ENCODE peak calls at places on chromosomes 5 and 9, in nine cellular contexts. M is progenitor cell of endocrine pancreas; E is WERI-Rb-1; F is AG10803; T is lung; G is heart left ventricle; Y is mesothelial cell of epicardium; X is activated B cell treated with CpG ODN at 0.5 μM for 24 hours; D is CD4-positive, alpha-beta T cell. O is an unnamed sample.

GRCh38 chr9:97875111-97875510 is 22.1 kb downstream of the FOXE1 start:
- DNase-seq in M (no peak), E (no peak), F (no peak), T (peak), G (no peak), Y (no peak), X (no peak), D (no peak), O (no peak)

GRCh38 chr5:20974423-20974822 is 986.4 kb upstream of the CDH18 start:
- DNase-seq in M (no peak), E (no peak), F (no peak), T (no peak), G (no peak), Y (no peak), X (no peak), D (no peak), O (no peak)

GRCh38 chr5:100832252-100833230 is 70.5 kb downstream of the ST8SIA4 start:
- DNase-seq in M (no peak), E (no peak), F (no peak), T (no peak), G (no peak), Y (no peak), X (no peak), D (no peak), O (no peak)

GRCh38 chr5:150616024-150616470 is 24.4 kb upstream of the SYNPO start:
- DNase-seq in M (no peak), E (peak), F (no peak), T (peak), G (peak), Y (no peak), X (no peak), D (no peak), O (no peak)

GRCh38 chr9:129223551-129224208 is 45.6 kb upstream of the IER5L start:
- DNase-seq in M (no peak), E (peak), F (no peak), T (no peak), G (peak), Y (no peak), X (no peak), D (no peak), O (no peak)

GRCh38 chr5:135045488-135045887 is 11.5 kb upstream of the PITX1 start:
- DNase-seq in M (no peak), E (no peak), F (no peak), T (no peak), G (no peak), Y (no peak), X (no peak), D (no peak), O (no peak)

GRCh38 chr5:42242829-42243485 is 180.3 kb upstream of the GHR start:
- DNase-seq in M (no peak), E (no peak), F (no peak), T (no peak), G (no peak), Y (no peak), X (no peak), D (no peak), O (no peak)

GRCh38 chr9:37938121-37938906 is 34.4 kb upstream of the SLC25A51 start:
- DNase-seq in M (no peak), E (peak), F (peak), T (no peak), G (peak), Y (peak), X (no peak), D (no peak), O (no peak)

GRCh38 chr9:92561374-92562329 is 25.9 kb upstream of the ECM2 start:
- DNase-seq in M (no peak), E (no peak), F (peak), T (no peak), G (no peak), Y (no peak), X (no peak), D (no peak), O (no peak)

GRCh38 chr5:38780950-38781349 is 64.9 kb upstream of the OSMR start:
- DNase-seq in M (no peak), E (no peak), F (peak), T (peak), G (peak), Y (no peak), X (no peak), D (no peak), O (no peak)

GRCh38 chr5:35736280-35736679 is 118.6 kb downstream of the SPEF2 start:
- DNase-seq in M (no peak), E (no peak), F (no peak), T (no peak), G (no peak), Y (no peak), X (no peak), D (no peak), O (no peak)

GRCh38 chr9:136326061-136326776 is 1.1 kb upstream of the GPSM1 start:
- DNase-seq in M (no peak), E (no peak), F (peak), T (no peak), G (peak), Y (no peak), X (no peak), D (no peak), O (no peak)

GRCh38 chr5:167451091-167451490 is 840.4 kb upstream of the WWC1 start:
- DNase-seq in M (no peak), E (no peak), F (peak), T (no peak), G (no peak), Y (no peak), X (no peak), D (no peak), O (no peak)

GRCh38 chr5:65290677-65291076 is 191.0 kb downstream of the ADAMTS6 start:
- DNase-seq in M (no peak), E (no peak), F (peak), T (no peak), G (no peak), Y (no peak), X (no peak), D (no peak), O (no peak)

GRCh38 chr5:126544087-126544740 is 50.8 kb downstream of the ALDH7A1 start:
- DNase-seq in M (no peak), E (peak), F (peak), T (no peak), G (no peak), Y (no peak), X (no peak), D (peak), O (no peak)

GRCh38 chr9:79691496-79691895 is 119.7 kb downstream of the TLE4 start:
- DNase-seq in M (no peak), E (no peak), F (no peak), T (no peak), G (no peak), Y (no peak), X (no peak), D (no peak), O (no peak)

GRCh38 chr9:70052768-70053167 is 9.1 kb downstream of the MAMDC2 start:
- DNase-seq in M (no peak), E (no peak), F (no peak), T (no peak), G (no peak), Y (no peak), X (no peak), D (no peak), O (no peak)

GRCh38 chr5:58497956-58498942 is 7.0 kb downstream of the GAPT start:
- DNase-seq in M (peak), E (peak), F (peak), T (no peak), G (no peak), Y (peak), X (no peak), D (no peak), O (no peak)

GRCh38 chr5:31531543-31531887 is 378 bp downstream of the DROSHA start:
- DNase-seq in M (no peak), E (peak), F (peak), T (no peak), G (no peak), Y (peak), X (no peak), D (no peak), O (no peak)

GRCh38 chr5:5699062-5699461 is 276.6 kb downstream of the ICE1 start:
- DNase-seq in M (no peak), E (peak), F (no peak), T (no peak), G (no peak), Y (no peak), X (no peak), D (no peak), O (no peak)

GRCh38 chr9:109013678-109014145 is 413 bp upstream of the CTNNAL1 start:
- DNase-seq in M (no peak), E (no peak), F (peak), T (no peak), G (no peak), Y (no peak), X (no peak), D (no peak), O (no peak)

GRCh38 chr5:66138572-66139116 is 5.5 kb upstream of the SREK1 start:
- DNase-seq in M (no peak), E (no peak), F (no peak), T (no peak), G (no peak), Y (no peak), X (no peak), D (no peak), O (no peak)

DNA sequence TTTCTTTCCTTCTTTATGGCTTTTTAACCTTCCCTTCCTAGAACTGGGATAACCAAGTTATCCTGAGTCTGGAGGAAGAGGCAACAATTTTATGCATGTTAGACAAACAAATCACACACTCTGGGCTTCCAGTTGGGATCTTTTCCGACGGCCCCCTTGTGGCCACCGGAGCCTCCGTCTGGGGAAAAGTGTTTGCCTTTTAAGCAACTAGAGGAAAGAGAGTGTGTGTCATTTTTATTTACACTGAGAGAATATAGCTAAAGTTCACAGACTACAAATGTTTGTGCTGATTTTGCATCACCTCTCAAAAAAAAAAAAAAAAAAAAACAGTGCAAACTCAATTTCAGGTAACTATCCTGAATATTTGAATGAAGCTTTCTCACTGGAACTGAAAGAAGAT is 126.2 kb downstream of the SEMA6A start:
- DNase-seq in M (no peak), E (no peak), F (no peak), T (no peak), G (no peak), Y (no peak), X (no peak), D (no peak), O (no peak)
- TF ChIP-seq CTCF in M (peak), E (peak), F (peak), T (no peak), G (no peak), Y (no peak), X (no peak), D (no peak), O (no peak)

DNA sequence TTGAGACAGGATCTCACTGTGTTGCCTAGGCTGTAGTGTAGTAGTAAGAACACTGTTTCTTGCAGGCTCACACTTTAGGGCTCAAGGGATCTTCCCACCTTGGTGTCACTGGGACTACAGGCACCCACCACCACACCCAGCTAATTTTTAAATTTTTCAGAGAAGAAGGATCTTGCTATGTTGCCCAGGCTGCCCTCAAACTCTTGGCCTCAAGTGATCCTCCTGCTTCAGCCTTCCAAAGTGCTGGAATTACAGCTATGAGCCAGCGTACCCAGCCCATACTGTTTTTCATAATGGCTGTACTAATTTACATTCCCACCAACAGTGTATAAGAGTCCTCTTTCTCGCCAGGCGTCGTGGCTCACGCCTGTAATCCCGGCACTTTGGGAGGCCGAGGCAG is 5.1 kb downstream of the STX17 start:
- DNase-seq in M (no peak), E (no peak), F (no peak), T (no peak), G (no peak), Y (no peak), X (no peak), D (no peak), O (no peak)
- TF ChIP-seq CTCF in M (no peak), E (no peak), F (no peak), T (no peak), G (no peak), Y (no peak), X (no peak), D (no peak), O (no peak)

DNA sequence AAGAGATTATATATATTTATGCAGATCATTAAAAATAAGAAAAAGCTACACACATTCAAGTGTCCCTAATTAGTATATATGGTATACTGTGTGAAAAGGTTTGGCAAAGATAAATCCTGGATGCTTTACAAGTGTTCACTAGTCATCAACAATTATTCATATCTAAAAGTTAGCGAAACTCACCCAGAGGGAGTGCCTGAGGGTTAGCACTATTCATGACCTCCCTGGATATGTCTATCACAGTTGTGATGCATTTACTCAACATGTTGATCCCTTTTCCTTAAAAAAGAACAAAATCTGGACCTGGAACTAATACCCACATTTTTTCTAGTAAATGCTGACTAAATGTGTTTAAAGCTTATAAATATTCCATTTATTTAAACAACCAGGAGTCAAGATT is 273.0 kb upstream of the SMC2 start:
- DNase-seq in M (no peak), E (no peak), F (no peak), T (no peak), G (no peak), Y (no peak), X (no peak), D (no peak), O (no peak)
- TF ChIP-seq CTCF in M (no peak), E (no peak), F (no peak), T (no peak), G (no peak), Y (no peak), X (no peak), D (no peak), O (no peak)

GRCh38 chr9:121023064-121023463 is 27.0 kb downstream of the C5 start:
- DNase-seq in M (no peak), E (peak), F (peak), T (no peak), G (no peak), Y (no peak), X (no peak), D (no peak), O (no peak)
- TF ChIP-seq CTCF in M (peak), E (peak), F (peak), T (no peak), G (no peak), Y (no peak), X (no peak), D (no peak), O (no peak)

GRCh38 chr5:2038337-2039179 is 155.8 kb upstream of the IRX4 start:
- DNase-seq in M (peak), E (peak), F (peak), T (peak), G (peak), Y (peak), X (peak), D (peak), O (peak)
- TF ChIP-seq CTCF in M (peak), E (peak), F (peak), T (peak), G (peak), Y (peak), X (peak), D (peak), O (peak)